ENCODE peak calls at places on chromosome 18, in four cellular contexts. T, A, M and R are unnamed samples.

GRCh38 chr18:26190506-26190905 is 35.7 kb upstream of the TAF4B start:
- DNase-seq in T (peak), A (peak), M (no peak), R (peak)

GRCh38 chr18:23354625-23355024 is 98.5 kb upstream of the RIOK3 start:
- DNase-seq in T (no peak), A (no peak), M (no peak), R (no peak)

GRCh38 chr18:79522451-79523220 is 126.9 kb downstream of the NFATC1 start:
- DNase-seq in T (peak), A (peak), M (no peak), R (peak)

GRCh38 chr18:50981381-50981780 is 13.5 kb downstream of the ELAC1 start:
- DNase-seq in T (no peak), A (no peak), M (no peak), R (no peak)

GRCh38 chr18:22032392-22032961 is 136.9 kb upstream of the GATA6 start:
- DNase-seq in T (no peak), A (no peak), M (peak), R (no peak)

GRCh38 chr18:62131305-62131909 is 55.4 kb downstream of the PIGN start:
- DNase-seq in T (peak), A (no peak), M (peak), R (peak)

GRCh38 chr18:24470022-24470618 is 9.7 kb downstream of the HRH4 start:
- DNase-seq in T (no peak), A (no peak), M (no peak), R (no peak)

GRCh38 chr18:22194151-22194598 is 24.8 kb downstream of the GATA6 start:
- DNase-seq in T (no peak), A (peak), M (no peak), R (no peak)

GRCh38 chr18:48974304-48975220 is 23.8 kb upstream of the SMAD7 start:
- DNase-seq in T (no peak), A (no peak), M (no peak), R (no peak)

GRCh38 chr18:45169610-45170009 is 445.7 kb upstream of the SLC14A2 start:
- DNase-seq in T (no peak), A (no peak), M (no peak), R (no peak)

GRCh38 chr18:74453642-74454198 is 3.4 kb downstream of the DIPK1C start:
- DNase-seq in T (no peak), A (no peak), M (no peak), R (no peak)